ENCODE peak calls at places on chromosomes 4 and X, in four cellular contexts. One of them, this sample, is unnamed.

GRCh38 chr4:141730805-141731204 is 94.4 kb downstream of the IL15 start:
- DNase-seq in Calu3: no peak
- DNase-seq in GM12865: no peak
- DNase-seq in uterus: no peak
- DNase-seq in this sample: no peak

GRCh38 chrX:68808686-68809357 is 20.0 kb upstream of the EFNB1 start:
- DNase-seq in Calu3: no peak
- DNase-seq in GM12865: no peak
- DNase-seq in uterus: no peak
- DNase-seq in this sample: no peak

GRCh38 chr4:99390060-99390459 is 37.5 kb upstream of the ADH1C start:
- DNase-seq in Calu3: no peak
- DNase-seq in GM12865: no peak
- DNase-seq in uterus: no peak
- DNase-seq in this sample: no peak

GRCh38 chr4:27714073-27714472 is 853.4 kb downstream of the STIM2 start:
- DNase-seq in Calu3: no peak
- DNase-seq in GM12865: no peak
- DNase-seq in uterus: no peak
- DNase-seq in this sample: no peak

GRCh38 chr4:19592391-19592790 is 659.3 kb upstream of the SLIT2 start:
- DNase-seq in Calu3: no peak
- DNase-seq in GM12865: no peak
- DNase-seq in uterus: no peak
- DNase-seq in this sample: no peak

GRCh38 chr4:104763554-104764210 is 269.0 kb upstream of the CXXC4 start:
- DNase-seq in Calu3: no peak
- DNase-seq in GM12865: no peak
- DNase-seq in uterus: no peak
- DNase-seq in this sample: no peak

GRCh38 chrX:101452051-101452450 is 33.2 kb upstream of the ARMCX4 start:
- DNase-seq in Calu3: no peak
- DNase-seq in GM12865: no peak
- DNase-seq in uterus: no peak
- DNase-seq in this sample: no peak

GRCh38 chr4:112348488-112349158 is 51.5 kb downstream of the ALPK1 start:
- DNase-seq in Calu3: no peak
- DNase-seq in GM12865: no peak
- DNase-seq in uterus: no peak
- DNase-seq in this sample: no peak

GRCh38 chr4:139740531-139741041 is 75.0 kb downstream of the MGST2 start:
- DNase-seq in Calu3: no peak
- DNase-seq in GM12865: no peak
- DNase-seq in uterus: peak; percentile 63
- DNase-seq in this sample: no peak

GRCh38 chr4:142402925-142403324 is 443.2 kb downstream of the INPP4B start:
- DNase-seq in Calu3: no peak
- DNase-seq in GM12865: no peak
- DNase-seq in uterus: no peak
- DNase-seq in this sample: no peak

GRCh38 chrX:9957743-9958142 is 9.4 kb upstream of the CLDN34 start:
- DNase-seq in Calu3: no peak
- DNase-seq in GM12865: no peak
- DNase-seq in uterus: no peak
- DNase-seq in this sample: no peak

GRCh38 chr4:5249727-5250126 is 198.4 kb downstream of the STK32B start:
- DNase-seq in Calu3: no peak
- DNase-seq in GM12865: no peak
- DNase-seq in uterus: no peak
- DNase-seq in this sample: no peak

GRCh38 chr4:3112979-3113469 is 38.5 kb downstream of the HTT start:
- DNase-seq in Calu3: no peak
- DNase-seq in GM12865: no peak
- DNase-seq in uterus: no peak
- DNase-seq in this sample: no peak

GRCh38 chr4:1293981-1294380 is 4.3 kb downstream of the MAEA start:
- DNase-seq in Calu3: no peak
- DNase-seq in GM12865: no peak
- DNase-seq in uterus: no peak
- DNase-seq in this sample: no peak

GRCh38 chr4:16532240-16532990 is 306.1 kb upstream of the TAPT1 start:
- DNase-seq in Calu3: no peak
- DNase-seq in GM12865: no peak
- DNase-seq in uterus: peak; percentile 48
- DNase-seq in this sample: no peak

GRCh38 chr4:113423631-113424030 is 337.9 kb downstream of the CAMK2D start:
- DNase-seq in Calu3: no peak
- DNase-seq in GM12865: no peak
- DNase-seq in uterus: no peak
- DNase-seq in this sample: no peak

GRCh38 chr4:84535901-84536300 is 36.8 kb upstream of the NKX6-1 start:
- DNase-seq in Calu3: no peak
- DNase-seq in GM12865: no peak
- DNase-seq in uterus: no peak
- DNase-seq in this sample: no peak

GRCh38 chrX:140848800-140849199 is 139.2 kb downstream of the LINC00632 start:
- DNase-seq in Calu3: no peak
- DNase-seq in GM12865: no peak
- DNase-seq in uterus: no peak
- DNase-seq in this sample: no peak

GRCh38 chr4:68342139-68342538 is 7.8 kb downstream of the YTHDC1 start:
- DNase-seq in Calu3: no peak
- DNase-seq in GM12865: no peak
- DNase-seq in uterus: no peak
- DNase-seq in this sample: no peak

GRCh38 chr4:11535333-11535732 is 106.6 kb upstream of the HS3ST1 start:
- DNase-seq in Calu3: no peak
- DNase-seq in GM12865: no peak
- DNase-seq in uterus: no peak
- DNase-seq in this sample: no peak

GRCh38 chr4:123390846-123391456 is 5.6 kb upstream of the SPRY1 start:
- DNase-seq in Calu3: no peak
- DNase-seq in GM12865: peak; percentile 30
- DNase-seq in uterus: no peak
- DNase-seq in this sample: no peak

GRCh38 chr4:156109943-156110925 is 156.6 kb upstream of the CTSO start:
- DNase-seq in Calu3: peak; percentile 3
- DNase-seq in GM12865: peak; percentile 5
- DNase-seq in uterus: peak; percentile 52
- DNase-seq in this sample: no peak

GRCh38 chr4:181647396-181648107 is 595.6 kb upstream of the TENM3 start:
- DNase-seq in Calu3: no peak
- DNase-seq in GM12865: no peak
- DNase-seq in uterus: no peak
- DNase-seq in this sample: no peak

GRCh38 chrX:4830880-4831557 is 1117.6 kb upstream of the PRKX start:
- DNase-seq in Calu3: peak; percentile 53
- DNase-seq in GM12865: no peak
- DNase-seq in uterus: no peak
- DNase-seq in this sample: no peak

GRCh38 chrX:150018931-150019331 is 80.6 kb upstream of the EOLA2 start:
- DNase-seq in Calu3: no peak
- DNase-seq in GM12865: no peak
- DNase-seq in uterus: no peak
- DNase-seq in this sample: no peak

GRCh38 chr4:81032805-81033684 is 2.5 kb downstream of the BMP3 start:
- DNase-seq in Calu3: no peak
- DNase-seq in GM12865: no peak
- DNase-seq in uterus: no peak
- DNase-seq in this sample: no peak

GRCh38 chr4:88335092-88335665 is 43.5 kb upstream of the HERC6 start:
- DNase-seq in Calu3: no peak
- DNase-seq in GM12865: no peak
- DNase-seq in uterus: peak; percentile 58
- DNase-seq in this sample: no peak

GRCh38 chr4:107826427-107826980 is 1.8 kb downstream of the SGMS2 start:
- DNase-seq in Calu3: no peak
- DNase-seq in GM12865: no peak
- DNase-seq in uterus: no peak
- DNase-seq in this sample: no peak

DNA sequence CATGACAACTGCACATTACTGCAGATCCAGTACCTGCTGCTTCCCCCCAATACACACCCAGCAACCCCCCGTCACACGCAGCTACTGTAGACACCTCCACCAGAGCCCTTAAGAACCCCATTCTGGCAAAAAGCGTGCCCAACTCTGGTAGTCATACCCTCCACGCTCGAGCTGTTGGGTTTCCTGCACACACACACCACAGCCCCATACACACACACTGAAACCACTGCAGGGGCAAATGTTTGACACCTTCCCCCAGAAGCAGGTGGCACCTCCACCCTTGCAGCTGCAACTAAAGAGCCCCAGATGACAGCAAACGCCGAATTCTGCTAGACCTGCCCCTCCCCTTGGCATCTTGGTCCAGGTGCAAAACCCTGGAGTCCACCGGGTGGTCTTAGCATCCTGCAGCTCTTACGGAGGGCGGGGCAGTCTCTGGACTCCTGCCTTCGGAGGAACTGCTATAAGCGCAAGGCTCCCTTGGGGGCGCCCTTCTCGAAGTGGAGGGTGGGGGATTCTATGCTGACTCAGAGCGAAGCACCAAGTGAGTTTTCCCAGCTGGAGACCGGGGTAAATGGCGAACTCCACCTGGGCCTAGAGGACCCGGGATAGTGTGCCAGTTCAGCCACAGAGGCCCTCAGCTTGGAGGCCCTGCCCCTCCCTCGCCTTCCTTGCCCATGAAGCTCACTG is 1.5 kb downstream of the FRMPD3 start:
- DNase-seq in Calu3: no peak
- DNase-seq in GM12865: peak; percentile 10
- DNase-seq in uterus: no peak
- DNase-seq in this sample: no peak
- TF ChIP-seq CTCF in Calu3: no peak
- TF ChIP-seq CTCF in GM12865: peak; percentile 11
- TF ChIP-seq CTCF in uterus: no peak
- TF ChIP-seq CTCF in this sample: peak; percentile 2

GRCh38 chr4:172232966-172233365 is 419.8 kb downstream of the GALNTL6 start:
- DNase-seq in Calu3: no peak
- DNase-seq in GM12865: no peak
- DNase-seq in uterus: no peak
- DNase-seq in this sample: no peak
- TF ChIP-seq CTCF in Calu3: no peak
- TF ChIP-seq CTCF in GM12865: no peak
- TF ChIP-seq CTCF in uterus: no peak
- TF ChIP-seq CTCF in this sample: no peak

GRCh38 chr4:157128395-157128794 is 52.4 kb downstream of the GLRB start:
- DNase-seq in Calu3: peak; percentile 31
- DNase-seq in GM12865: no peak
- DNase-seq in uterus: no peak
- DNase-seq in this sample: no peak
- TF ChIP-seq CTCF in Calu3: no peak
- TF ChIP-seq CTCF in GM12865: no peak
- TF ChIP-seq CTCF in uterus: no peak
- TF ChIP-seq CTCF in this sample: no peak

GRCh38 chr4:159480826-159481225 is 377.9 kb downstream of the RAPGEF2 start:
- DNase-seq in Calu3: no peak
- DNase-seq in GM12865: no peak
- DNase-seq in uterus: no peak
- DNase-seq in this sample: no peak

GRCh38 chr4:159484861-159485260 is 382.0 kb downstream of the RAPGEF2 start:
- DNase-seq in Calu3: no peak
- DNase-seq in GM12865: no peak
- DNase-seq in uterus: no peak
- DNase-seq in this sample: no peak

GRCh38 chr4:159481936-159482335 is 379.1 kb downstream of the RAPGEF2 start:
- DNase-seq in Calu3: no peak
- DNase-seq in GM12865: no peak
- DNase-seq in uterus: no peak
- DNase-seq in this sample: no peak

GRCh38 chr4:159484049-159484448 is 381.2 kb downstream of the RAPGEF2 start:
- DNase-seq in Calu3: no peak
- DNase-seq in GM12865: no peak
- DNase-seq in uterus: no peak
- DNase-seq in this sample: no peak

DNA sequence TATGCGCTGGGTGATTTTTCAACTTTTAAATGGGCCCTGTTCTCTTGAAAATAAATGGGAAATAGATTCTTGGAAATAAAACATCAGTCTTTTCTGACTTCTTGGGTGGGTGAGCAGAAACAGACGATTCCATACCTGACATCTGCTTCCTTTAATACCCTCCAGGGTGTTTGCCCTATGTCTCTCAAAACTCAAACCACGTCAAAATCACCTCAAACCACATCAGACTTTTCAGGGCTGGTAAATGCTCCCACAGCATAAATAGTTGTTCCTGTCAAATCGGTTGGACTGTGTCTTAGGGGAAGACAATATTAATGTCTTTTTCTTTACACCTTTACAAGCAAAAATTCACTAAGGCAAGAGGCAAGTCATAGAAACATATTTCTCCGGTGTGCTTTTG is 380.2 kb downstream of the RAPGEF2 start:
- DNase-seq in Calu3: no peak
- DNase-seq in GM12865: no peak
- DNase-seq in uterus: no peak
- DNase-seq in this sample: no peak
- TF ChIP-seq CTCF in Calu3: no peak
- TF ChIP-seq CTCF in GM12865: no peak
- TF ChIP-seq CTCF in uterus: no peak
- TF ChIP-seq CTCF in this sample: no peak

DNA sequence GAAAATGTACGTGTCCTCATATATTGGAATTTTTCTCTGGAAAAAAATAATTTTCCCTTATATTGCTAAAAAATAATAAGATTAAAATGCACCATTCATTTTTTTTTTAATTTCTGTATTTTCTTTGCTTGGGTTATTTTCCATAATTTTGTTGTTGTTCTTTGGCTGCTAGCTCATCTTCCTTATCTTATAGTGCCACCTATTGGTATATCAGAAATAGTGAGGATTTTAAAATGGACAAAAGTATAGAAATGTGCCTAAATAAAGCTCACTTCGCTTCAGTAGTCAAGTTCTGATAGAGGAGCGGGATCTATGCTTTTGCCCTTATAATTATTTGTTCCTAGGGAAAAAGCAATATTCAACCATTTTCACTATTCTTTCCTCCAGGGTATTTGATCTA is 134.8 kb downstream of the NAP1L3 start:
- DNase-seq in Calu3: no peak
- DNase-seq in GM12865: no peak
- DNase-seq in uterus: no peak
- DNase-seq in this sample: peak; percentile 5
- TF ChIP-seq CTCF in Calu3: no peak
- TF ChIP-seq CTCF in GM12865: no peak
- TF ChIP-seq CTCF in uterus: no peak
- TF ChIP-seq CTCF in this sample: no peak

GRCh38 chr4:48879561-48880442 is 26.8 kb downstream of the OCIAD2 start:
- DNase-seq in Calu3: no peak
- DNase-seq in GM12865: no peak
- DNase-seq in uterus: no peak
- DNase-seq in this sample: no peak

GRCh38 chr4:48877827-48878535 is 28.6 kb downstream of the OCIAD2 start:
- DNase-seq in Calu3: no peak
- DNase-seq in GM12865: no peak
- DNase-seq in uterus: no peak
- DNase-seq in this sample: no peak
- TF ChIP-seq CTCF in Calu3: no peak
- TF ChIP-seq CTCF in GM12865: no peak
- TF ChIP-seq CTCF in uterus: no peak
- TF ChIP-seq CTCF in this sample: no peak

GRCh38 chr4:117968606-117969005 is 65.7 kb upstream of the NDST3 start:
- DNase-seq in Calu3: no peak
- DNase-seq in GM12865: no peak
- DNase-seq in uterus: no peak
- DNase-seq in this sample: no peak
- TF ChIP-seq CTCF in Calu3: no peak
- TF ChIP-seq CTCF in GM12865: no peak
- TF ChIP-seq CTCF in uterus: no peak
- TF ChIP-seq CTCF in this sample: no peak

GRCh38 chr4:37023504-37023903 is 221.0 kb upstream of the NWD2 start:
- DNase-seq in Calu3: no peak
- DNase-seq in GM12865: peak; percentile 9
- DNase-seq in uterus: no peak
- DNase-seq in this sample: no peak
- TF ChIP-seq CTCF in Calu3: no peak
- TF ChIP-seq CTCF in GM12865: no peak
- TF ChIP-seq CTCF in uterus: no peak
- TF ChIP-seq CTCF in this sample: no peak